ENCODE peak calls at places on chromosomes 6 and 20, in four cellular contexts. J, Z, I and H are unnamed samples.

GRCh38 chr6:89828988-89829590 is 591 bp upstream of the CASP8AP2 start:
- DNase-seq in J (no peak), Z (no peak), I (no peak), H (no peak)

GRCh38 chr6:132734694-132735236 is 20.9 kb upstream of the VNN1 start:
- DNase-seq in J (no peak), Z (no peak), I (peak; percentile 94), H (no peak)

GRCh38 chr6:133240511-133241087 is 558 bp upstream of the EYA4 start:
- DNase-seq in J (no peak), Z (no peak), I (no peak), H (no peak)

GRCh38 chr6:25042599-25042936 is 106.8 kb upstream of the RIPOR2 start:
- DNase-seq in J (no peak), Z (no peak), I (no peak), H (peak; percentile 29)

GRCh38 chr20:55205684-55206083 is 730.3 kb downstream of the DOK5 start:
- DNase-seq in J (no peak), Z (no peak), I (no peak), H (no peak)

GRCh38 chr6:54681987-54682386 is 164.6 kb upstream of the FAM83B start:
- DNase-seq in J (no peak), Z (no peak), I (peak; percentile 79), H (no peak)

GRCh38 chr20:48787861-48788375 is 39.9 kb downstream of the PREX1 start:
- DNase-seq in J (peak; percentile 13), Z (no peak), I (peak; percentile 49), H (no peak)

GRCh38 chr6:121873595-121873994 is 438.1 kb downstream of the GJA1 start:
- DNase-seq in J (no peak), Z (no peak), I (no peak), H (no peak)

GRCh38 chr6:85579581-85579980 is 14.1 kb downstream of the SNX14 start:
- DNase-seq in J (no peak), Z (no peak), I (no peak), H (no peak)